ENCODE peak calls at places on chromosomes 2 and 18, in four cellular contexts. L is GM12878, N is K562, M is endothelial cell of umbilical vein. T is an unnamed sample.

GRCh38 chr18:79385326-79385725 is 10.4 kb upstream of the NFATC1 start:
- DNase-seq in M (no peak), N (no peak), L (no peak), T (no peak)

GRCh38 chr2:1863386-1863785 is 119.1 kb upstream of the PXDN start:
- DNase-seq in N (no peak), M (no peak), L (no peak), T (no peak)

GRCh38 chr2:207419331-207419730 is 110.4 kb upstream of the CREB1 start:
- DNase-seq in M (no peak), N (no peak), L (no peak), T (no peak)

GRCh38 chr2:200747668-200748618 is 63.8 kb upstream of the BZW1 start:
- DNase-seq in L (no peak), N (no peak), M (no peak), T (peak)

GRCh38 chr2:44972771-44973535 is 31.5 kb downstream of the SIX3 start:
- DNase-seq in L (no peak), M (no peak), N (no peak), T (no peak)

GRCh38 chr2:9231291-9232165 is 24.9 kb downstream of the ASAP2 start:
- DNase-seq in N (no peak), M (no peak), L (no peak), T (no peak)

GRCh38 chr2:212854766-212855165 is 296.6 kb downstream of the IKZF2 start:
- DNase-seq in L (no peak), M (no peak), N (no peak), T (no peak)

GRCh38 chr18:2173464-2173863 is 397.8 kb downstream of the METTL4 start:
- DNase-seq in L (no peak), M (peak), N (no peak), T (peak)

GRCh38 chr18:61606759-61607158 is 273.5 kb downstream of the CDH20 start:
- DNase-seq in N (no peak), L (no peak), M (peak), T (peak)

GRCh38 chr2:176525058-176525457 is 255.8 kb downstream of the MTX2 start:
- DNase-seq in N (no peak), M (no peak), L (no peak), T (no peak)

GRCh38 chr2:63047534-63048281 is 2.9 kb upstream of the OTX1 start:
- DNase-seq in N (no peak), M (no peak), L (no peak), T (no peak)

GRCh38 chr2:147806846-147807245 is 38.0 kb upstream of the ACVR2A start:
- DNase-seq in L (no peak), M (no peak), N (no peak), T (peak)

GRCh38 chr2:119305497-119306195 is 61.0 kb downstream of the C2orf76 start:
- DNase-seq in N (no peak), M (no peak), L (no peak), T (no peak)

GRCh38 chr2:38353402-38353801 is 23.7 kb downstream of the ATL2 start:
- DNase-seq in N (no peak), L (no peak), M (no peak), T (no peak)
- TF ChIP-seq FOS in N (no peak), L (no peak), M (no peak), T (no peak)

DNA sequence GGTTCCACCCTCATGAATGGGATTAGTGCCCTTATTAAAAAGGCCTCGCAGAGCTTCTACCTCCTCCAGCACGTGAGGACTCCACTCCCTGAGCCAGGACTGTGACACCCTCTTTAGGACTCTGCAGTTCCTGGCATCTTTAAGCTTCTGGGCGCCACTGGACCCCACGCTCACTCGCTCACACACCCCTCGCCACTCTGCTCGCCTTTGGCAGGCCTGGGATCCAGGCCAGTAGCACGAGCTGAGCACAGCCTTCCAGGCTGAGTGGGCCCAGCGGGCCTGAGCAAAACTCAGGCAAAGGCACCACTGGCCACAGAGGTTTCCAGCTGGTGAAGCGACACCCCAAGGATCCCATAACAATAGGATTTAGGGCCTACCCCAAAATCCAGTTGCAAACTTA is 107.9 kb upstream of the GPC1 start:
- DNase-seq in L (no peak), N (no peak), M (no peak), T (no peak)
- TF ChIP-seq FOS in L (no peak), N (no peak), M (no peak), T (no peak)

GRCh38 chr2:136067465-136067864 is 50.5 kb downstream of the CXCR4 start:
- DNase-seq in N (no peak), L (no peak), M (no peak), T (no peak)
- TF ChIP-seq FOS in N (no peak), L (no peak), M (no peak), T (no peak)

GRCh38 chr2:183809404-183809803 is 685.2 kb downstream of the NUP35 start:
- DNase-seq in N (no peak), L (no peak), M (no peak), T (no peak)
- TF ChIP-seq FOS in N (no peak), L (no peak), M (no peak), T (no peak)

DNA sequence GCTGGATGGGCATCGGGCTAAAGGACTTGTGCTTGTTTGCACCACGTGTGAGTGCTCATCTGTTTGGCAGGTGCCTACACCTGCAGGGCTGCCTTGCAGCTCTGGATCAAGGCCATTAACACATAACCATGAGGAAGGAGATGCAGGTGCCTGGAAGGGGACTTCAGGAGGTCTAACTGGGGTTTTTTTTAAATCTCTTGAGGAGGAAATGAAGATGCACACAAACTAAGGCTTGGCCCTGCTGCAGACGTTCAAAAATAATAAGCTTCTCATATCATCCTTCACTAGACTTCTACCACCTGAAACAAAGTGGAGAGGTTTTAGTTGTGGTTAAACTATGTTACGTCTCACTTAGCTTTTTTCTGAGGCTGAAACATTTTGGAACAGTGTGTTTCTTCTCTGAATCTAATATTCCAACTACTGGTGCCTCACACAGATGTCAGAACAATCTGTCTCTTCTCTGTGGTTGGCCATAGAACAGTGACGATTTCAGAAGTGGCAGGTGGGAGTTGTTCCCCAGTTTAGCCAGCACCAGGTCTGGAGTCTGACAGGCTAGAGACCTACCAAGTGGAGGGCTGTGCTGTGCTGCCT is 36.5 kb downstream of the BCL2L11 start:
- DNase-seq in N (no peak), L (no peak), M (no peak), T (no peak)
- TF ChIP-seq FOS in N (no peak), L (no peak), M (no peak), T (no peak)

GRCh38 chr2:10415048-10415447 is 33.1 kb downstream of the ODC1 start:
- DNase-seq in L (no peak), M (no peak), N (no peak), T (no peak)

GRCh38 chr2:10414591-10414990 is 33.5 kb downstream of the ODC1 start:
- DNase-seq in M (no peak), N (no peak), L (no peak), T (peak)

GRCh38 chr2:10415640-10416039 is 32.5 kb downstream of the ODC1 start:
- DNase-seq in M (no peak), L (no peak), N (no peak), T (no peak)

GRCh38 chr2:10413488-10413887 is 34.6 kb downstream of the ODC1 start:
- DNase-seq in L (no peak), N (no peak), M (no peak), T (no peak)

GRCh38 chr2:10414000-10414451 is 34.1 kb downstream of the ODC1 start:
- DNase-seq in M (no peak), N (no peak), L (no peak), T (peak)
- TF ChIP-seq FOS in M (no peak), N (no peak), L (no peak), T (no peak)

GRCh38 chr18:48781041-48781989 is 169.4 kb downstream of the SMAD7 start:
- DNase-seq in M (peak), N (peak), L (no peak), T (peak)
- TF ChIP-seq FOS in M (no peak), N (no peak), L (no peak), T (peak)

DNA sequence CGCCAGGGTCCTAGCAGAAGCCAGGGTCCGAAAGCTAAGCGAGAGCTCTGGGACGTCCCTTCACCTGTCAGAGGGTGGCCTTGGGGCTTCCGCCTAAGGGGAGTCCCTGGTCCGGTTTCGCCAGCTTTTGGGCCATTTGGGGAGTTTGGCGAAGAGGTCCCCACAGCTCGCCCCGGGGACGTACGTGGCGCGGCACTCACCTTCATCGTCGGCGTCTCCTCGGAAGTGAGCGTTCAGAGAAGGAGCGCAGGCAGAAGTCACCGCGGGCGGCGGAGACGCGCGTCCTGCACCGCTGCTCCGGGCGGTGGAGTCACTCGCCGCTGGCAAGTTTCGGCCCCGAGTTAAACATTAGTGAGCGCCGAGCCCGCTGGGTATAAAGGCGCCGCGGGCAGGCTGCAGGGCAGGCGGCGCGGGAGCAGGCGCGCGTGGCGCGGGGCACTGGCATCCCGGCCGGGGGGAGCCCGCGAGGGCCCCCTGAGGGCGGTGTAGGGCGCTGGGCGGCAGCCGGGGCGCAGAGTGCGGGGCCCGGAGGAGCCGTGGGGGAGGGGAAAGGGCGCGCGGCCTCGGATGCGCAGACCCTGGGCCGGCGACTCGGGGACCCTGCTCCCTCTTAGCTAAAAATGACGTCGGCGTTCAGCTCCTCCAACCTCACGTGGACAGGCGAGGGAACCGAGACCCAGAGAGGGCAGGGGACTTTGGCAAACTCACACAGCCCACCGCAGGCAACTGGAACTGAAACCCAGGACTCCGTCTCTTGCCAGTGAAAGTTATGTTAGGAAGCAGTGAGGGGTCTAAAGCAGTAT is at the start of gene DPP4:
- DNase-seq in L (no peak), N (no peak), M (peak), T (peak)
- TF ChIP-seq FOS in L (no peak), N (no peak), M (no peak), T (no peak)

GRCh38 chr2:27262379-27263286 is at the start of gene SLC30A3:
- DNase-seq in L (no peak), M (peak), N (peak), T (no peak)

GRCh38 chr2:27264753-27265535 is 2.1 kb upstream of the SLC30A3 start:
- DNase-seq in M (peak), N (no peak), L (no peak), T (peak)

GRCh38 chr2:27264253-27264752 is 1.5 kb upstream of the SLC30A3 start:
- DNase-seq in N (no peak), M (peak), L (no peak), T (no peak)

GRCh38 chr2:27261926-27262298 is 935 bp downstream of the SLC30A3 start:
- DNase-seq in N (no peak), L (no peak), M (no peak), T (no peak)

DNA sequence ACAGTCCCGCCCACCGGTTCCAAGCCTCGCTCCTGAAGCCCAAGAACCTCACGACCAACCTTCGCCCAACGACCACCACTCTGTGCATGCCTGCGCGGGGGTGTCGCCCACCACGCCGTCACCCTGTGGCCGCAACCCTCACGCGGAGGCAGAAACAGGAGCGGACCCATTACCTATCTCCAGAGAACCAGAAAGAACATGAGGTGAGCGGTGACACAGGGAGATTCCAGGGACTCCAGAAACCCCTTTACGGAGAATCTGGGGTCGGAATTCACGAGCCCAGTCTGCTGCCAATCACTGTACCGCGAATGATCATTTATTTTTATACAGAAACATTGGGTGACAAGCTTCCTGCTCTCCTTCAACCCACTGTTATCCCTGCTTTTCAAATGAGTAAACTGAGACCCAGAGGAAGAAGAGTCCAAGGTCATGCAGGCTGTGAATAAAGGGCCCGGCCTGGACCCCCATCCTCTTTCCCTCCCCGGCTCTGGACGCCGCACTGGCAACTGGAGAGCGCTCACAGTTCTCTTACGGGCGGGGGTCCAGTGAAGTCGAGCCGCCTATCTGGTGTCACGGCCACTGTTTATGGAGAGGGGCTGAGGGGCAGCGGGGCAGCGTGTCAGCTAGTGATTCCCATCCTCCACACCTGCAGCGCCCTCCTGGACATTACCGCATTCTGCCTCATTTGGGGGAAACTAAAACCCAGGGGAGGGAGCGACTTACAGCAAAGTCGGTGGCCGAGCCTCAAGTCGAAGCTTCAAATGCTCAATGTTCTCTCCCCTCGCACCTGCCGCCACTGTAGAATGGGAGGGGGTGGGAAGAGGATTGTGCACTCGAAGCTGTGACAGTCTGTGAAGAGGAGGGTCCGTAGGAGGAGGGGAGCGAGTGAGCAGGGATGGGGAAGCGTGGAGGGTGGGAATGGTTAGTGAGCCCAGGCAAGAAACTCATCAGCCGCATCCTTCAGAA is 723 bp upstream of the SLC30A3 start:
- DNase-seq in M (peak), N (no peak), L (no peak), T (no peak)
- TF ChIP-seq FOS in M (no peak), N (no peak), L (no peak), T (no peak)

GRCh38 chr2:164205347-164205746 is 415.9 kb downstream of the GRB14 start:
- DNase-seq in M (no peak), N (no peak), L (no peak), T (peak)
- TF ChIP-seq FOS in M (no peak), N (no peak), L (no peak), T (no peak)

T was measured in IMR-90.